ENCODE peak calls at places on chromosomes 11 and 22, in five cellular contexts. A is substantia nigra, K is NCI-H1436, I is GM10248, E is epithelial cell of esophagus. W is an unnamed sample.

GRCh38 chr22:16949561-16949960 is 58.5 kb downstream of the GAB4 start:
- DNase-seq in A (no peak), K (no peak), I (no peak), E (no peak), W (no peak)

GRCh38 chr22:49954354-49954753 is 6.2 kb upstream of the PIM3 start:
- DNase-seq in A (no peak), K (no peak), I (no peak), E (no peak), W (no peak)

GRCh38 chr11:28107331-28107725 is 628 bp downstream of the KIF18A start:
- DNase-seq in A (no peak), K (no peak), I (peak), E (peak), W (peak)

GRCh38 chr22:24805790-24806662 is at the start of gene SGSM1:
- DNase-seq in A (peak), K (peak), I (peak), E (peak), W (peak)

GRCh38 chr11:83241291-83241946 is 44.7 kb downstream of the CCDC90B start:
- DNase-seq in A (no peak), K (peak), I (peak), E (peak), W (peak)

GRCh38 chr22:38997518-38997917 is 15.4 kb downstream of the APOBEC3B start:
- DNase-seq in A (no peak), K (no peak), I (no peak), E (no peak), W (no peak)

GRCh38 chr11:125300791-125301218 is 136.3 kb downstream of the PKNOX2 start:
- DNase-seq in A (no peak), K (no peak), I (no peak), E (peak), W (peak)

GRCh38 chr22:46269564-46269963 is 1.8 kb downstream of the TTC38 start:
- DNase-seq in A (no peak), K (no peak), I (no peak), E (no peak), W (no peak)

GRCh38 chr11:64514596-64514995 is 76.4 kb upstream of the SLC22A12 start:
- DNase-seq in A (no peak), K (no peak), I (no peak), E (no peak), W (no peak)

GRCh38 chr22:49392841-49393510 is 434.7 kb downstream of the BRD1 start:
- DNase-seq in A (no peak), K (no peak), I (no peak), E (no peak), W (no peak)

GRCh38 chr22:30325065-30325720 is 1.5 kb downstream of the TBC1D10A start:
- DNase-seq in A (no peak), K (no peak), I (no peak), E (peak), W (peak)

GRCh38 chr11:79290766-79291165 is 150.1 kb downstream of the TENM4 start:
- DNase-seq in A (no peak), K (no peak), I (no peak), E (no peak), W (no peak)

GRCh38 chr22:44622147-44622427 is 79.9 kb upstream of the PRR5 start:
- DNase-seq in A (no peak), K (peak), I (no peak), E (peak), W (no peak)

GRCh38 chr11:78244546-78245315 is 56.0 kb downstream of the USP35 start:
- DNase-seq in A (no peak), K (no peak), I (no peak), E (no peak), W (no peak)

GRCh38 chr11:115678942-115679341 is 174.7 kb upstream of the CADM1 start:
- DNase-seq in A (no peak), K (no peak), I (no peak), E (no peak), W (no peak)

GRCh38 chr11:70158201-70158600 is 44.9 kb upstream of the FADD start:
- DNase-seq in A (no peak), K (no peak), I (no peak), E (no peak), W (peak)

GRCh38 chr11:1192741-1193325 is 30.0 kb upstream of the MUC5B start:
- DNase-seq in A (no peak), K (no peak), I (no peak), E (no peak), W (no peak)

GRCh38 chr11:66417000-66417399 is 3.8 kb upstream of the NPAS4 start:
- DNase-seq in A (no peak), K (no peak), I (no peak), E (no peak), W (no peak)

GRCh38 chr22:43993072-43993760 is 30.9 kb upstream of the PARVB start:
- DNase-seq in A (peak), K (peak), I (peak), E (peak), W (peak)

GRCh38 chr22:19329454-19329853 is 37.9 kb upstream of the CLTCL1 start:
- DNase-seq in A (no peak), K (no peak), I (no peak), E (no peak), W (no peak)

GRCh38 chr11:15745266-15745665 is 611.1 kb downstream of the SOX6 start:
- DNase-seq in A (no peak), K (no peak), I (no peak), E (peak), W (no peak)

GRCh38 chr11:121420398-121420797 is 31.7 kb upstream of the SORL1 start:
- DNase-seq in A (no peak), K (no peak), I (no peak), E (no peak), W (no peak)

GRCh38 chr11:37978647-37979046 is 1380.6 kb upstream of the RAG2 start:
- DNase-seq in A (no peak), K (no peak), I (no peak), E (no peak), W (no peak)

GRCh38 chr11:117584056-117584830 is 212.8 kb downstream of the DSCAML1 start:
- DNase-seq in A (no peak), K (no peak), I (no peak), E (no peak), W (peak)

GRCh38 chr11:63843042-63843441 is 4.1 kb downstream of the MARK2 start:
- DNase-seq in A (no peak), K (no peak), I (no peak), E (no peak), W (no peak)

GRCh38 chr11:46918087-46918751 is at the start of gene LRP4:
- DNase-seq in A (peak), K (no peak), I (peak), E (peak), W (no peak)

GRCh38 chr22:49756656-49757055 is 71.0 kb downstream of the BRD1 start:
- DNase-seq in A (no peak), K (no peak), I (no peak), E (no peak), W (no peak)

GRCh38 chr11:117836077-117836960 is 11.8 kb upstream of the FXYD2 start:
- DNase-seq in A (no peak), K (no peak), I (no peak), E (no peak), W (peak)

GRCh38 chr11:72930011-72930410 is 115.8 kb downstream of the ATG16L2 start:
- DNase-seq in A (no peak), K (peak), I (no peak), E (peak), W (peak)

GRCh38 chr22:21621891-21622623 is 7.8 kb downstream of the YDJC start:
- DNase-seq in A (no peak), K (no peak), I (no peak), E (no peak), W (no peak)

GRCh38 chr11:26084313-26084712 is 247.6 kb upstream of the ANO3 start:
- DNase-seq in A (no peak), K (no peak), I (no peak), E (no peak), W (no peak)

GRCh38 chr22:37259540-37260029 is 15.5 kb upstream of the RAC2 start:
- DNase-seq in A (no peak), K (no peak), I (no peak), E (peak), W (peak)